ENCODE peak calls at places on chromosomes 1 and 21, in six cellular contexts. S, N, A, G, J and I are unnamed samples.

GRCh38 chr1:88791192-88791591 is 100.2 kb downstream of the GTF2B start:
- DNase-seq in S (no peak), N (no peak), A (no peak), G (no peak), J (no peak), I (no peak)

GRCh38 chr1:206102292-206102936 is 14.8 kb downstream of the AVPR1B start:
- DNase-seq in S (no peak), N (no peak), A (no peak), G (no peak), J (no peak), I (no peak)

GRCh38 chr1:119871881-119872280 is 24.4 kb downstream of the ADAM30 start:
- DNase-seq in S (no peak), N (no peak), A (no peak), G (no peak), J (no peak), I (no peak)

GRCh38 chr1:8439015-8439702 is 121.2 kb downstream of the SLC45A1 start:
- DNase-seq in S (peak; percentile 80), N (no peak), A (peak; percentile 80), G (peak; percentile 71), J (peak; percentile 89), I (peak; percentile 74)

GRCh38 chr1:48246727-48247126 is 24.2 kb downstream of the SLC5A9 start:
- DNase-seq in S (peak; percentile 88), N (no peak), A (no peak), G (peak; percentile 61), J (peak; percentile 21), I (peak; percentile 89)

GRCh38 chr1:23545851-23546250 is 13.4 kb downstream of the ID3 start:
- DNase-seq in S (peak; percentile 66), N (no peak), A (no peak), G (no peak), J (no peak), I (peak; percentile 68)

GRCh38 chr1:24913274-24913604 is 16.8 kb downstream of the RUNX3 start:
- DNase-seq in S (no peak), N (no peak), A (no peak), G (no peak), J (no peak), I (no peak)

GRCh38 chr21:33374080-33374873 is 28.9 kb upstream of the IFNGR2 start:
- DNase-seq in S (peak; percentile 86), N (peak; percentile 71), A (peak; percentile 35), G (peak; percentile 42), J (peak; percentile 66), I (peak; percentile 75)

GRCh38 chr1:96472471-96472870 is 249.1 kb upstream of the PTBP2 start:
- DNase-seq in S (no peak), N (no peak), A (no peak), G (no peak), J (no peak), I (no peak)

GRCh38 chr1:95578462-95578861 is 344.5 kb downstream of the RWDD3 start:
- DNase-seq in S (no peak), N (no peak), A (no peak), G (no peak), J (no peak), I (no peak)

GRCh38 chr21:45632165-45632896 is 11.2 kb upstream of the PCBP3 start:
- DNase-seq in S (no peak), N (no peak), A (no peak), G (no peak), J (no peak), I (peak; percentile 13)

GRCh38 chr1:66503841-66504470 is 30.0 kb upstream of the SGIP1 start:
- DNase-seq in S (peak; percentile 72), N (peak; percentile 66), A (peak; percentile 74), G (peak; percentile 18), J (peak; percentile 64), I (peak; percentile 39)

DNA sequence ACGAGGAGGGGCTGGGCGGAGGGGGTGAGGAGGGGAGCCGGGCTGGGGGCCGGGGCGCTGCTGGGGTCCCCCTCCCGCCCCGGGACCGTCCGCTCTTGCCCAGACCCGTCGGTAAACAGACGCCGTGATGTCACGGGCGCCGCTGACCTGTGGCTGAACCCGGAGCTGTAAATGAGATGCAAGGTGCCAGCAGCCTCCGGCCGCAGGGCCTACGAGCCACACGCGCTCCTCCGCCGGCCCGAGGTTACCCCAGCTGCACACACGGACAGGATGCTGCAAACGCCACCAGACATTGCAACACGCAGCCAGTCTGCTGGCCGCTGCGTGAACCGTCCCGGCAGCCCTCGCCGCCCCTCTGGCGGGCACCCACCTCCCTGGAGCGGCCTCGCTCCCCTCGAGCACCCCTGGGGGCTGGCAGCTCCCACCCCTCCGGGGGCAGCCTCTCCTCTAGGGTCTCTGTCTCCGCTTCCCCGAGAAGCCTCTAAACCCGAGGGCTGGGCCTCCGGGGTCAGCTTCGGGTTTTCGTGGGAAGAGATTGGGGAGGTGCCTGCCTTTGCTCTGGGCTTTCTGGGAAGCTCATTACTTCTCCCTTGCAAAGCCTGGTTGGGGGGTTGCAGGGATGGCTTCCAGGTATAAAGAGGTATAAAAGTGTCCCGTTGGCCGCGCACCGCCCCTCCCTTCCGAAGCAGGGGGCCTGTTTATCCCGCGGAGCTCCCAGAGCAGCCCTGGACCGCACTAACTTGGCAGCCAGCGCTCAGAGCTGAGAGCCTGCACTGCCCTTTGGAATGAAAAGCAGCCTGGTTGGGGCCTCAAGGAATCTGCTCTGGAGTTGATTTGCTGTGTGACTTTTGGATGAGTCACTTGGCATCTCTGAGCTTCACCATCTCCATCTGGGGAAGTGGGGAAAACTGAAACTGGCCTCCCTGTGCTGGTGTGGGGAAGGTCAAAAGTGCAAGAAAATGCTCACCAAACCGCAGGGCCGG is 21.9 kb downstream of the DHRS3 start:
- DNase-seq in S (peak; percentile 89), N (peak; percentile 98), A (peak; percentile 79), G (peak; percentile 78), J (peak; percentile 83), I (peak; percentile 90)
- H3K4me1 ChIP-seq in S (peaks cover 40% of the 10 kb centered on the region), N (peaks cover 87% of the 10 kb centered on the region), A (peaks cover 14% of the 10 kb centered on the region), G (peaks cover 78% of the 10 kb centered on the region), J (peaks cover 94% of the 10 kb centered on the region), I (peaks cover 19% of the 10 kb centered on the region)

GRCh38 chr1:46181343-46182260 is 5.3 kb upstream of the P3R3URF start:
- DNase-seq in S (peak; percentile 67), N (no peak), A (no peak), G (no peak), J (no peak), I (peak; percentile 64)

GRCh38 chr1:46184920-46185658 is 8.8 kb upstream of the P3R3URF start:
- DNase-seq in S (no peak), N (no peak), A (no peak), G (no peak), J (no peak), I (peak; percentile 18)

GRCh38 chr1:46183119-46183842 is 7.0 kb upstream of the P3R3URF start:
- DNase-seq in S (peak; percentile 92), N (peak; percentile 83), A (no peak), G (peak; percentile 98), J (peak; percentile 77), I (peak; percentile 93)

GRCh38 chr1:46186076-46186475 is 9.8 kb upstream of the P3R3URF start:
- DNase-seq in S (no peak), N (no peak), A (no peak), G (no peak), J (no peak), I (no peak)

DNA sequence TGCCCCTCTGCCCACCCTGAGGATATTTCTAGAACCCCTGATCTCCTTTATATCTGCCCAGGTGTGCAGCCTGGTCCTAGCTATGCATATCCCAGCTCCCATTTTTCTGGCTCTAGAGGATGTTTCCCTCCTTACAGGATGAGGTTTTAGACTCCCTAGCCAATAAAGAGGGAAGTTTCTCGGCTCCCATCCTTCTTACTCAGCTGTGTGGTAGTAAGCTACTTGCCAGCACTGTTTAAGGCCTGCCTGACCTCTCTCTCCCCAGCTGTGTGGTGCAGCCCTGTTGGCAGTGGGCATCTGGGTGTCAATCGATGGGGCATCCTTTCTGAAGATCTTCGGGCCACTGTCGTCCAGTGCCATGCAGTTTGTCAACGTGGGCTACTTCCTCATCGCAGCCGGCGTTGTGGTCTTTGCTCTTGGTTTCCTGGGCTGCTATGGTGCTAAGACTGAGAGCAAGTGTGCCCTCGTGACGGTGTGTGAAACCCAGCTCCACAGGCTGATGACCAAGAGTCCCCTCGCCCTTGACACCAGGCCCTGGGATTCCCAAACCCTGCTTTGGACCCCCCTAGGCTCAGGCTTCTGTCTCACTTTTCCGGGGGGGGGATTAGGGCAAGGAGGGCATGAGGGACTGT is 7.8 kb upstream of the P3R3URF start:
- DNase-seq in S (no peak), N (no peak), A (no peak), G (no peak), J (no peak), I (peak; percentile 22)
- H3K4me1 ChIP-seq in S (peaks cover 45% of the 10 kb centered on the region), N (peaks cover 46% of the 10 kb centered on the region), A (no peaks in the 10 kb centered on the region), G (peaks cover 25% of the 10 kb centered on the region), J (peaks cover 26% of the 10 kb centered on the region), I (peaks cover 19% of the 10 kb centered on the region)

GRCh38 chr1:99658031-99658290 is 12.0 kb downstream of the PALMD start:
- DNase-seq in S (no peak), N (no peak), A (no peak), G (no peak), J (no peak), I (no peak)
- H3K4me1 ChIP-seq in S (no peaks in the 10 kb centered on the region), N (peaks cover 14% of the 10 kb centered on the region), A (peaks cover 16% of the 10 kb centered on the region), G (no peaks in the 10 kb centered on the region), J (peaks cover 80% of the 10 kb centered on the region), I (no peaks in the 10 kb centered on the region)

DNA sequence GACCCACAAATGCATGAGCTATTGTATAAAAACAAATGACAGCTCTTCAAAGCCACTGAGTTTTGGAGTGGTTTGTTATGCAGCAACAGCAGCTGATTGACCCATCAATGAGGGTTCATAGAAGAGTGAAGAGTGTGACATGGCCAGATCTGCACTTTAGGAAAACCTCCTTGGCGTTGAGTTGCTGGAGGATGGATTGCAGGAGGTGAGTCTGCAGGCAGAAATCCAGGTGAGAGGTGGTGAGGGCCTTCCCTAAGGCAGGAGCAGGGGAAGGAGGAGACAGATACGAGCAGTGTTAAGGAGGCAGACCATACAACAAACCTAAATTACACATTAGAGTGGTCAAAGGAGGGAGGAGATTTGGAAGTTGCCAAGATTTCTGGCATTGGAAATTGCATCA is 169.3 kb upstream of the CSF3R start:
- DNase-seq in S (no peak), N (no peak), A (no peak), G (no peak), J (no peak), I (no peak)
- H3K4me1 ChIP-seq in S (no peaks in the 10 kb centered on the region), N (no peaks in the 10 kb centered on the region), A (peaks cover 16% of the 10 kb centered on the region), G (no peaks in the 10 kb centered on the region), J (no peaks in the 10 kb centered on the region), I (no peaks in the 10 kb centered on the region)

DNA sequence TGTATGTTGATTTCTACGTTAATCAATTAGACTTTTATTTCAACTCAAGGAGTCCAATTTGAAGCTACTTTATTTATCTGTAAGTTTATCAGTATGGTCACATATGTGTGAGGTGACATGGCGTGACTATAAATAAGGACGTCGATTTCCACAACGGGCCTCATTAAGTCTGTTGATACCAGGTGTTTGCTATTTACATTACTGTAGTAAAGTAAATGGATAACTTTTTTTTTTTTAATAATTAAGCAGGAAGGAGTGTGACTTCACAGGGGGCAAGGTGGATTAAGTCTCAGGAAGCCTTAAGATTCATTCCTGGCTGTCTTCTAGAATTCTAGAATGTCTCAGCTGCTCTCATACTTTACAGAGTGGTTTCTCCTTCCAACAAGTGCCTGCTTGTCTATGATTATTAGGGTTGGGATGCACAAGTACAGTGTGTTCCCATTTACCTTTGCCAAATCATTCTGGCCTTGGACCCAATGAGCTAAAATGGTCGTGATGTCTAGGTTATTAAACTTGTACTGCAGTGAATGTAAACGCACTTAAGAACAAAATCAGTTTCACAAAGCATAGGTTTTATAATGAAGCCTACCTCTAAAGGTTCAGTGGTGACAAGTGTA is 15.5 kb downstream of the MAP3K7CL start:
- DNase-seq in S (no peak), N (no peak), A (no peak), G (no peak), J (no peak), I (no peak)
- H3K4me1 ChIP-seq in S (no peaks in the 10 kb centered on the region), N (peaks cover 11% of the 10 kb centered on the region), A (no peaks in the 10 kb centered on the region), G (no peaks in the 10 kb centered on the region), J (peaks cover 16% of the 10 kb centered on the region), I (no peaks in the 10 kb centered on the region)